ENCODE peak calls at places on chromosomes 4 and X, in four cellular contexts. R is A549, Z is aorta, B is breast epithelium. M is an unnamed sample.

GRCh38 chr4:133594246-133595207 is 445.4 kb downstream of the PCDH10 start:
- DNase-seq in R (no peak), Z (no peak), B (no peak), M (no peak)

GRCh38 chrX:41895826-41896225 is 27.5 kb downstream of the CASK start:
- DNase-seq in R (no peak), Z (no peak), B (no peak), M (no peak)

GRCh38 chr4:14524236-14524635 is 478.0 kb upstream of the CPEB2 start:
- DNase-seq in R (no peak), Z (no peak), B (no peak), M (no peak)

GRCh38 chr4:123555500-123556273 is 159.1 kb downstream of the SPRY1 start:
- DNase-seq in R (peak), Z (peak), B (peak), M (peak)

GRCh38 chr4:115154826-115155225 is 41.4 kb upstream of the NDST4 start:
- DNase-seq in R (no peak), Z (no peak), B (no peak), M (no peak)

GRCh38 chrX:45850775-45851433 is 650.2 kb upstream of the DIPK2B start:
- DNase-seq in R (peak), Z (peak), B (no peak), M (peak)

GRCh38 chr4:122968227-122968812 is 45.9 kb upstream of the NUDT6 start:
- DNase-seq in R (no peak), Z (no peak), B (no peak), M (no peak)

GRCh38 chrX:103211012-103211715 is 3.7 kb upstream of the BEX4 start:
- DNase-seq in R (peak), Z (peak), B (peak), M (peak)

GRCh38 chrX:56029188-56029587 is 203.0 kb upstream of the KLF8 start:
- DNase-seq in R (no peak), Z (no peak), B (no peak), M (peak)

GRCh38 chr4:83386931-83387897 is 52.6 kb upstream of the HPSE start:
- DNase-seq in R (no peak), Z (no peak), B (no peak), M (no peak)

GRCh38 chr4:24659241-24659961 is 75.0 kb upstream of the DHX15 start:
- DNase-seq in R (no peak), Z (no peak), B (no peak), M (peak)

GRCh38 chr4:600166-600565 is 24.1 kb upstream of the TMEM271 start:
- DNase-seq in R (no peak), Z (no peak), B (no peak), M (no peak)

GRCh38 chr4:153620352-153620751 is 63.7 kb upstream of the TLR2 start:
- DNase-seq in R (no peak), Z (no peak), B (no peak), M (no peak)

GRCh38 chr4:26406346-26406975 is 83.8 kb downstream of the CCKAR start:
- DNase-seq in R (no peak), Z (no peak), B (no peak), M (no peak)

GRCh38 chr4:77203380-77204197 is 46.6 kb downstream of the CCNG2 start:
- DNase-seq in R (peak), Z (peak), B (no peak), M (peak)

GRCh38 chr4:184921456-184921855 is 95.7 kb upstream of the ACSL1 start:
- DNase-seq in R (no peak), Z (no peak), B (no peak), M (no peak)

GRCh38 chrX:43953218-43953617 is 20.0 kb downstream of the NDP start:
- DNase-seq in R (no peak), Z (no peak), B (no peak), M (peak)

GRCh38 chr4:118774989-118775388 is 60.9 kb downstream of the SEC24D start:
- DNase-seq in R (no peak), Z (no peak), B (no peak), M (no peak)

GRCh38 chrX:85963736-85964135 is 83.6 kb downstream of the CHM start:
- DNase-seq in R (peak), Z (no peak), B (no peak), M (no peak)

GRCh38 chr4:20044936-20045335 is 206.8 kb upstream of the SLIT2 start:
- DNase-seq in R (no peak), Z (no peak), B (no peak), M (no peak)

GRCh38 chr4:113435893-113436292 is 325.6 kb downstream of the CAMK2D start:
- DNase-seq in R (no peak), Z (peak), B (no peak), M (no peak)

GRCh38 chr4:105453550-105454201 is 20.2 kb downstream of the PPA2 start:
- DNase-seq in R (no peak), Z (no peak), B (no peak), M (no peak)

GRCh38 chrX:72738396-72738795 is 24.3 kb upstream of the PHKA1 start:
- DNase-seq in R (no peak), Z (no peak), B (no peak), M (no peak)
- H3K27ac ChIP-seq in R (no peak), Z (no peak), B (no peak), M (no peak)

DNA sequence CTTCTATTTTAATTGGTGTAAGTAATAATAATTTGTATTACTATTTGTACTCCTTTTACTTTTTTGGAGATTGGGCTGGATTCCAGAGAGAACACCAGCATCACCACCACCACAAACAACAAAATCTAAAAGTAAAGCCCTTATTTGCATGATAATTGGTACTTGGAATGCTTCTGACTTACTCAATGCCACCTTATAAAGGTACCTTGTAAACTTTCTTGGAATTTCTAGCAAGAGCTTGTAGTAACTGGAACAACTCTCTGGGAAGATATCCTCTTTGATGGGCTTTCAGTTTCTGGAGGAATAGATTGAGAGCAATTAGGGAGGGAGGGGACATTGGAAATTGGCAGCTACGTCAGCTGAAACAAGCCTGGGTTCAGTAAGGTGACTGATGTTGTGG is 20.2 kb upstream of the PITX2 start:
- DNase-seq in R (no peak), Z (no peak), B (no peak), M (no peak)
- H3K27ac ChIP-seq in R (no peak), Z (no peak), B (no peak), M (no peak)

GRCh38 chr4:38426532-38426931 is 237.5 kb upstream of the KLF3 start:
- DNase-seq in R (no peak), Z (no peak), B (no peak), M (no peak)

GRCh38 chr4:38422850-38423249 is 241.1 kb upstream of the KLF3 start:
- DNase-seq in R (no peak), Z (no peak), B (no peak), M (no peak)

GRCh38 chr4:38424171-38424871 is 239.7 kb upstream of the KLF3 start:
- DNase-seq in R (no peak), Z (no peak), B (no peak), M (no peak)
- H3K27ac ChIP-seq in R (no peak), Z (no peak), B (no peak), M (no peak)

DNA sequence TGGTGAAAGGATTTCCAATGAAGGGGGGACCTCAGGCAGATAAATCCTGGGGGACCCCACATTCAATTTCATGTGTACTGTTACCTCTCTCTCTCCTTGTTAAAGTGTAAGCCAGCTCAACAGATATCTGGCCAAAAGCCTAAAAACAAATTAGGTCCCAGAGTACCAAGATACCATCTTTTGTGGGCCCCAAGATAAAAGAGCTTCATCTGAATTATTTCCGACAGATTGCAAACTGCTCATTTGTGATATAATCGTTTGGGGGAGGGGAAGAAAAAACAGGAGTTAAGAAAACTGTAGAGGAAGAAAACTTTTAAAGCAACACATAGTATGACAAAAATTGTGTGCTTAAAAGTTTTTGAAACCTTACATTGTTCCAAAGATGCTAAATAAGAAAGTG is 33.6 kb downstream of the GRIA3 start:
- DNase-seq in R (no peak), Z (no peak), B (no peak), M (no peak)
- H3K27ac ChIP-seq in R (no peak), Z (no peak), B (no peak), M (no peak)